ENCODE peak calls at places on chromosomes 16 and 17, in eight cellular contexts. One of them, this sample, is unnamed. For H3K4me1, the result is how much of the 10 kb centered on the place peaks cover.

GRCh38 chr17:35900693-35901487 is 20.7 kb upstream of the CCL5 start:
- DNase-seq in lung: no peak
- DNase-seq in right atrium auricular region: no peak
- DNase-seq in body of pancreas: no peak
- DNase-seq in upper lobe of right lung: no peak
- DNase-seq in left lung: no peak
- DNase-seq in mesendoderm: no peak
- DNase-seq in A549: no peak
- DNase-seq in this sample: no peak

GRCh38 chr17:10724546-10725195 is 5.2 kb downstream of the TMEM220 start:
- DNase-seq in lung: no peak
- DNase-seq in right atrium auricular region: no peak
- DNase-seq in body of pancreas: no peak
- DNase-seq in upper lobe of right lung: no peak
- DNase-seq in left lung: no peak
- DNase-seq in mesendoderm: no peak
- DNase-seq in A549: no peak
- DNase-seq in this sample: no peak

GRCh38 chr17:1574697-1575471 is 12.3 kb upstream of the PITPNA start:
- DNase-seq in lung: no peak
- DNase-seq in right atrium auricular region: no peak
- DNase-seq in body of pancreas: peak
- DNase-seq in upper lobe of right lung: peak
- DNase-seq in left lung: no peak
- DNase-seq in mesendoderm: peak
- DNase-seq in A549: no peak
- DNase-seq in this sample: no peak

GRCh38 chr17:34665803-34666763 is 86.7 kb downstream of the TMEM132E start:
- DNase-seq in lung: no peak
- DNase-seq in right atrium auricular region: no peak
- DNase-seq in body of pancreas: no peak
- DNase-seq in upper lobe of right lung: no peak
- DNase-seq in left lung: no peak
- DNase-seq in mesendoderm: peak
- DNase-seq in A549: no peak
- DNase-seq in this sample: no peak

GRCh38 chr16:67063008-67063407 is 34.1 kb downstream of the CBFB start:
- DNase-seq in lung: no peak
- DNase-seq in right atrium auricular region: no peak
- DNase-seq in body of pancreas: no peak
- DNase-seq in upper lobe of right lung: no peak
- DNase-seq in left lung: no peak
- DNase-seq in mesendoderm: no peak
- DNase-seq in A549: no peak
- DNase-seq in this sample: no peak

GRCh38 chr17:50947844-50948514 is 81.8 kb upstream of the TOB1 start:
- DNase-seq in lung: peak
- DNase-seq in right atrium auricular region: no peak
- DNase-seq in body of pancreas: peak
- DNase-seq in upper lobe of right lung: peak
- DNase-seq in left lung: peak
- DNase-seq in mesendoderm: no peak
- DNase-seq in A549: no peak
- DNase-seq in this sample: no peak

GRCh38 chr17:80035687-80035936 is at the start of gene TBC1D16:
- DNase-seq in lung: no peak
- DNase-seq in right atrium auricular region: no peak
- DNase-seq in body of pancreas: no peak
- DNase-seq in upper lobe of right lung: no peak
- DNase-seq in left lung: no peak
- DNase-seq in mesendoderm: no peak
- DNase-seq in A549: no peak
- DNase-seq in this sample: no peak

GRCh38 chr17:31695456-31696090 is 163.5 kb downstream of the COPRS start:
- DNase-seq in lung: no peak
- DNase-seq in right atrium auricular region: peak
- DNase-seq in body of pancreas: no peak
- DNase-seq in upper lobe of right lung: no peak
- DNase-seq in left lung: no peak
- DNase-seq in mesendoderm: no peak
- DNase-seq in A549: no peak
- DNase-seq in this sample: no peak

GRCh38 chr17:77649717-77650211 is 308.7 kb upstream of the TNRC6C start:
- DNase-seq in lung: no peak
- DNase-seq in right atrium auricular region: no peak
- DNase-seq in body of pancreas: no peak
- DNase-seq in upper lobe of right lung: peak
- DNase-seq in left lung: peak
- DNase-seq in mesendoderm: peak
- DNase-seq in A549: peak
- DNase-seq in this sample: no peak

GRCh38 chr17:55312852-55313251 is 48.1 kb downstream of the HLF start:
- DNase-seq in lung: no peak
- DNase-seq in right atrium auricular region: no peak
- DNase-seq in body of pancreas: no peak
- DNase-seq in upper lobe of right lung: no peak
- DNase-seq in left lung: no peak
- DNase-seq in mesendoderm: no peak
- DNase-seq in A549: no peak
- DNase-seq in this sample: no peak

GRCh38 chr17:50681260-50682200 is 26.2 kb downstream of the ANKRD40 start:
- DNase-seq in lung: no peak
- DNase-seq in right atrium auricular region: peak
- DNase-seq in body of pancreas: no peak
- DNase-seq in upper lobe of right lung: peak
- DNase-seq in left lung: no peak
- DNase-seq in mesendoderm: peak
- DNase-seq in A549: peak
- DNase-seq in this sample: no peak

GRCh38 chr17:42543190-42544079 is 7.4 kb downstream of the NAGLU start:
- DNase-seq in lung: no peak
- DNase-seq in right atrium auricular region: no peak
- DNase-seq in body of pancreas: no peak
- DNase-seq in upper lobe of right lung: peak
- DNase-seq in left lung: no peak
- DNase-seq in mesendoderm: no peak
- DNase-seq in A549: no peak
- DNase-seq in this sample: no peak

GRCh38 chr16:3311496-3311895 is 6.2 kb downstream of the ZNF75A start:
- DNase-seq in lung: no peak
- DNase-seq in right atrium auricular region: no peak
- DNase-seq in body of pancreas: no peak
- DNase-seq in upper lobe of right lung: no peak
- DNase-seq in left lung: no peak
- DNase-seq in mesendoderm: no peak
- DNase-seq in A549: no peak
- DNase-seq in this sample: no peak

GRCh38 chr17:80119271-80119791 is 17.9 kb downstream of the GAA start:
- DNase-seq in lung: no peak
- DNase-seq in right atrium auricular region: no peak
- DNase-seq in body of pancreas: no peak
- DNase-seq in upper lobe of right lung: no peak
- DNase-seq in left lung: no peak
- DNase-seq in mesendoderm: no peak
- DNase-seq in A549: no peak
- DNase-seq in this sample: no peak

GRCh38 chr17:57946798-57947358 is 8.3 kb downstream of the CUEDC1 start:
- DNase-seq in lung: peak
- DNase-seq in right atrium auricular region: no peak
- DNase-seq in body of pancreas: peak
- DNase-seq in upper lobe of right lung: peak
- DNase-seq in left lung: peak
- DNase-seq in mesendoderm: no peak
- DNase-seq in A549: peak
- DNase-seq in this sample: no peak

GRCh38 chr17:309361-309888 is 43.2 kb downstream of the RPH3AL start:
- DNase-seq in lung: no peak
- DNase-seq in right atrium auricular region: no peak
- DNase-seq in body of pancreas: no peak
- DNase-seq in upper lobe of right lung: peak
- DNase-seq in left lung: no peak
- DNase-seq in mesendoderm: peak
- DNase-seq in A549: peak
- DNase-seq in this sample: no peak

GRCh38 chr16:82395212-82395611 is 225.2 kb upstream of the MPHOSPH6 start:
- DNase-seq in lung: no peak
- DNase-seq in right atrium auricular region: no peak
- DNase-seq in body of pancreas: no peak
- DNase-seq in upper lobe of right lung: no peak
- DNase-seq in left lung: no peak
- DNase-seq in mesendoderm: no peak
- DNase-seq in A549: no peak
- DNase-seq in this sample: no peak

GRCh38 chr16:2296662-2297505 is 29.0 kb upstream of the RNPS1 start:
- DNase-seq in lung: no peak
- DNase-seq in right atrium auricular region: no peak
- DNase-seq in body of pancreas: peak
- DNase-seq in upper lobe of right lung: peak
- DNase-seq in left lung: no peak
- DNase-seq in mesendoderm: peak
- DNase-seq in A549: peak
- DNase-seq in this sample: no peak

DNA sequence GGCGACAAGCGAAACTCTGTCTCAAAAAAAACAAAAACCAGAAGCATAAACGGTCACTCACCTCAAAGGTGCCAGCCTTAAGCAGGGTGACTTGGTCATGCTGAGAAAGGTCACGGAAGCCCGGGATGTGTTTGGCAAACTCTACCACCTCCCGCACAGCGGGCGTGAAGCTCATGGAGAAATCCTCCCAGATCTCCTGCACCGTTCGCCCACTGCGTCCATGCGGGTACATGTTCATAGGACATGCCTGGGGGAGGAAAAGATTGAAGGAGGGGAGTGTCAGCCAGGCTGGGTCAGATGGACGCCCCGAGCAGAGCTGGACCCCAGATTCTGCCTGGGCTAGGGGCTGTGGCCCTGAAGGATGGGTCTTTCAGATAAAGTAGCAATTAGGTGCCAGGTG is 5.5 kb downstream of the NR1D1 start:
- DNase-seq in lung: no peak
- DNase-seq in right atrium auricular region: no peak
- DNase-seq in body of pancreas: no peak
- DNase-seq in upper lobe of right lung: no peak
- DNase-seq in left lung: no peak
- DNase-seq in mesendoderm: no peak
- DNase-seq in A549: no peak
- DNase-seq in this sample: no peak
- H3K27ac ChIP-seq in lung: peak
- H3K27ac ChIP-seq in right atrium auricular region: peak
- H3K27ac ChIP-seq in body of pancreas: peak
- H3K27ac ChIP-seq in upper lobe of right lung: peak
- H3K27ac ChIP-seq in left lung: no peak
- H3K27ac ChIP-seq in mesendoderm: no peak
- H3K27ac ChIP-seq in A549: no peak
- H3K27ac ChIP-seq in this sample: peak

DNA sequence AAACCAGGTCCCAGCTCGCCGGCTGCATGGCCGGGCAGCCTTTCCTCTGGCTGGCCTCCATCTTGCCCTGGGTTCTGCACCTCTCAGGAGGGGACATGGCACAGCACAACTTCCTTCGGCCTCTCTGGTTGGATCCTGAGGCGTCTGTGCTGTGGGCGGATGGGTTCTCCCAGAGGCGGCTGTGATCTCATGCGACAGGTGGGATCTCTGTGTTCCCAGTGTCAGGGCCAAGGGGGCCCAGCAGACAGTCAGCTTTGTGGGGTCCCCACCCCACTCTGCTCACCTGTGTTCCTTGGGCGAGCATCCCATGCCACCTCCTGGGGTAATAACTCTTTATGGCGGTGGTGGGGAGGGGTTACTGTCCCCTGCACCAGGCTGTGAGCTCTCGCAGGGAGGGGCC is 35.8 kb downstream of the FA2H start:
- DNase-seq in lung: no peak
- DNase-seq in right atrium auricular region: no peak
- DNase-seq in body of pancreas: no peak
- DNase-seq in upper lobe of right lung: no peak
- DNase-seq in left lung: no peak
- DNase-seq in mesendoderm: no peak
- DNase-seq in A549: no peak
- DNase-seq in this sample: no peak
- H3K4me3 ChIP-seq in lung: no peak
- H3K4me3 ChIP-seq in right atrium auricular region: no peak
- H3K4me3 ChIP-seq in body of pancreas: no peak
- H3K4me3 ChIP-seq in upper lobe of right lung: no peak
- H3K4me3 ChIP-seq in left lung: no peak
- H3K4me3 ChIP-seq in mesendoderm: no peak
- H3K4me3 ChIP-seq in A549: no peak
- H3K4me3 ChIP-seq in this sample: no peak

GRCh38 chr17:45230787-45231480 is 9.2 kb downstream of the FMNL1 start:
- DNase-seq in lung: no peak
- DNase-seq in right atrium auricular region: no peak
- DNase-seq in body of pancreas: no peak
- DNase-seq in upper lobe of right lung: no peak
- DNase-seq in left lung: no peak
- DNase-seq in mesendoderm: no peak
- DNase-seq in A549: no peak
- DNase-seq in this sample: no peak
- H3K4me1 ChIP-seq in lung: under half
- H3K4me1 ChIP-seq in right atrium auricular region: under half
- H3K4me1 ChIP-seq in body of pancreas: under half
- H3K4me1 ChIP-seq in upper lobe of right lung: under half
- H3K4me1 ChIP-seq in left lung: half or more
- H3K4me1 ChIP-seq in mesendoderm: under half
- H3K4me1 ChIP-seq in A549: half or more
- H3K4me1 ChIP-seq in this sample: under half

GRCh38 chr17:14393723-14394122 is 92.8 kb downstream of the HS3ST3B1 start:
- DNase-seq in lung: no peak
- DNase-seq in right atrium auricular region: no peak
- DNase-seq in body of pancreas: no peak
- DNase-seq in upper lobe of right lung: no peak
- DNase-seq in left lung: no peak
- DNase-seq in mesendoderm: no peak
- DNase-seq in A549: no peak
- DNase-seq in this sample: no peak

GRCh38 chr17:14398766-14399165 is 97.9 kb downstream of the HS3ST3B1 start:
- DNase-seq in lung: no peak
- DNase-seq in right atrium auricular region: no peak
- DNase-seq in body of pancreas: no peak
- DNase-seq in upper lobe of right lung: no peak
- DNase-seq in left lung: no peak
- DNase-seq in mesendoderm: no peak
- DNase-seq in A549: no peak
- DNase-seq in this sample: no peak

GRCh38 chr17:14395255-14395654 is 94.4 kb downstream of the HS3ST3B1 start:
- DNase-seq in lung: no peak
- DNase-seq in right atrium auricular region: no peak
- DNase-seq in body of pancreas: no peak
- DNase-seq in upper lobe of right lung: no peak
- DNase-seq in left lung: no peak
- DNase-seq in mesendoderm: no peak
- DNase-seq in A549: no peak
- DNase-seq in this sample: no peak

DNA sequence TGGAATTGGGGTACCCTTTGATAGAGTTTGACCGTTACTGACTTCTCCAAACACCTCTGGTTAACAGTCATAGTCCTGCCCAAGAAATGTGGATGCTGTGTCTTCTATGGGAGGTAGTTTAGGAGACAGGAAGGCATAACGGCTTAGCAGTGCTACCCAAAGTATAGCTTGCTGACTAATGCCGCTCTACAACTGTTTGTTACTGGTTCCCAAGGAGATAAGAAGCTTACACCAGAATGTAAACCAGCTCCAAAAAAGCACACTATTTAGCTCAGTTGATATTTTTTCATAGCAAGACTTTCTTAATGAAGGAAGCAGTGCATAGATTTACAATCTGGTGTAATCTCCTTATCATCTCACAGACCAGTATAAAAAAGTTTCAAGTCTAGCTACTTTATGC is 95.7 kb downstream of the HS3ST3B1 start:
- DNase-seq in lung: no peak
- DNase-seq in right atrium auricular region: no peak
- DNase-seq in body of pancreas: no peak
- DNase-seq in upper lobe of right lung: no peak
- DNase-seq in left lung: no peak
- DNase-seq in mesendoderm: peak
- DNase-seq in A549: no peak
- DNase-seq in this sample: no peak
- H3K27ac ChIP-seq in lung: no peak
- H3K27ac ChIP-seq in right atrium auricular region: no peak
- H3K27ac ChIP-seq in body of pancreas: no peak
- H3K27ac ChIP-seq in upper lobe of right lung: no peak
- H3K27ac ChIP-seq in left lung: no peak
- H3K27ac ChIP-seq in mesendoderm: no peak
- H3K27ac ChIP-seq in A549: no peak
- H3K27ac ChIP-seq in this sample: no peak